ENCODE peak calls at places on chromosome 17, in five cellular contexts. V, P, L, O and E are unnamed samples.

GRCh38 chr17:55612691-55613141 is 101.5 kb upstream of the SMIM36 start:
- DNase-seq in V (no peak), P (no peak), L (no peak), O (no peak), E (no peak)

GRCh38 chr17:3804503-3804931 is 3.5 kb upstream of the ITGAE start:
- DNase-seq in V (no peak), P (peak), L (no peak), O (no peak), E (no peak)

GRCh38 chr17:1365445-1366039 is 34.5 kb downstream of the YWHAE start:
- DNase-seq in V (peak), P (peak), L (peak), O (peak), E (peak)

GRCh38 chr17:67633751-67634191 is 84.0 kb upstream of the NOL11 start:
- DNase-seq in V (no peak), P (no peak), L (no peak), O (no peak), E (no peak)

GRCh38 chr17:27339836-27340550 is 46.1 kb downstream of the WSB1 start:
- DNase-seq in V (no peak), P (peak), L (no peak), O (no peak), E (no peak)

GRCh38 chr17:15662726-15663125 is 21.4 kb downstream of the TRIM16 start:
- DNase-seq in V (no peak), P (no peak), L (no peak), O (no peak), E (no peak)

GRCh38 chr17:63249256-63250006 is 196.7 kb downstream of the CYB561 start:
- DNase-seq in V (no peak), P (no peak), L (no peak), O (no peak), E (no peak)

GRCh38 chr17:77475012-77475976 is 334.5 kb downstream of the SEC14L1 start:
- DNase-seq in V (peak), P (peak), L (no peak), O (peak), E (no peak)

GRCh38 chr17:1958134-1958881 is 66.8 kb downstream of the RTN4RL1 start:
- DNase-seq in V (no peak), P (no peak), L (no peak), O (no peak), E (no peak)

GRCh38 chr17:5555254-5555653 is 29.1 kb downstream of the NLRP1 start:
- DNase-seq in V (no peak), P (no peak), L (no peak), O (no peak), E (no peak)

GRCh38 chr17:42184717-42185496 is at the start of gene HCRT:
- DNase-seq in V (no peak), P (no peak), L (no peak), O (no peak), E (no peak)

GRCh38 chr17:34981538-34982241 is 1.4 kb downstream of the LIG3 start:
- DNase-seq in V (no peak), P (no peak), L (no peak), O (no peak), E (no peak)

GRCh38 chr17:17905036-17905320 is 67.2 kb downstream of the TOM1L2 start:
- DNase-seq in V (no peak), P (no peak), L (no peak), O (no peak), E (no peak)

GRCh38 chr17:49976163-49976827 is 7.3 kb downstream of the DLX4 start:
- DNase-seq in V (no peak), P (no peak), L (no peak), O (no peak), E (no peak)

GRCh38 chr17:76880268-76880667 is 12.1 kb downstream of the MGAT5B start:
- DNase-seq in V (no peak), P (no peak), L (no peak), O (no peak), E (no peak)

GRCh38 chr17:62706598-62707424 is 79.3 kb downstream of the MRC2 start:
- DNase-seq in V (no peak), P (no peak), L (no peak), O (no peak), E (no peak)

GRCh38 chr17:5439446-5439764 is 450 bp upstream of the C1QBP start:
- DNase-seq in V (no peak), P (no peak), L (no peak), O (no peak), E (no peak)

GRCh38 chr17:32772453-32773025 is 104.4 kb downstream of the MYO1D start:
- DNase-seq in V (no peak), P (peak), L (no peak), O (no peak), E (no peak)

GRCh38 chr17:28057731-28058246 is 15.3 kb downstream of the NLK start:
- DNase-seq in V (no peak), P (peak), L (no peak), O (no peak), E (no peak)

GRCh38 chr17:50037321-50038107 is 18.4 kb upstream of the ITGA3 start:
- DNase-seq in V (no peak), P (no peak), L (no peak), O (no peak), E (no peak)

GRCh38 chr17:30958187-30958586 is 12.7 kb upstream of the RNF135 start:
- DNase-seq in V (no peak), P (no peak), L (no peak), O (no peak), E (no peak)

GRCh38 chr17:39598047-39598481 is 9.7 kb downstream of the NEUROD2 start:
- DNase-seq in V (no peak), P (no peak), L (no peak), O (no peak), E (no peak)

GRCh38 chr17:83062011-83062817 is 17.2 kb upstream of the METRNL start:
- DNase-seq in V (no peak), P (no peak), L (no peak), O (no peak), E (peak)

GRCh38 chr17:65723356-65723928 is 162.0 kb upstream of the AXIN2 start:
- DNase-seq in V (no peak), P (no peak), L (no peak), O (no peak), E (no peak)

GRCh38 chr17:16122697-16123434 is 92.5 kb downstream of the NCOR1 start:
- DNase-seq in V (no peak), P (no peak), L (no peak), O (no peak), E (no peak)

GRCh38 chr17:64741924-64742670 is 80.0 kb upstream of the SMURF2 start:
- DNase-seq in V (no peak), P (no peak), L (no peak), O (no peak), E (no peak)

GRCh38 chr17:72117748-72118587 is 2.9 kb upstream of the SOX9 start:
- DNase-seq in V (no peak), P (no peak), L (no peak), O (no peak), E (no peak)

GRCh38 chr17:16406742-16407674 is 8.4 kb upstream of the TRPV2 start:
- DNase-seq in V (no peak), P (peak), L (no peak), O (no peak), E (no peak)

GRCh38 chr17:46977348-46977747 is 1.7 kb downstream of the RPRML start:
- DNase-seq in V (no peak), P (peak), L (no peak), O (no peak), E (no peak)

GRCh38 chr17:72332367-72332766 is 211.5 kb downstream of the SOX9 start:
- DNase-seq in V (no peak), P (no peak), L (no peak), O (no peak), E (no peak)

GRCh38 chr17:21376585-21376834 is 353 bp downstream of the KCNJ12 start:
- DNase-seq in V (no peak), P (no peak), L (no peak), O (no peak), E (no peak)

GRCh38 chr17:44747566-44747965 is 11.2 kb upstream of the ADAM11 start:
- DNase-seq in V (no peak), P (no peak), L (no peak), O (no peak), E (no peak)

GRCh38 chr17:31497994-31498826 is 106.7 kb downstream of the RAB11FIP4 start:
- DNase-seq in V (no peak), P (no peak), L (no peak), O (no peak), E (no peak)

GRCh38 chr17:40530988-40531971 is 29.9 kb upstream of the TNS4 start:
- DNase-seq in V (peak), P (peak), L (no peak), O (no peak), E (no peak)

GRCh38 chr17:73459980-73460379 is 148.2 kb upstream of the CDC42EP4 start:
- DNase-seq in V (no peak), P (no peak), L (no peak), O (no peak), E (no peak)

GRCh38 chr17:48610282-48611211 is at the start of gene HOXB7:
- DNase-seq in V (peak), P (peak), L (peak), O (no peak), E (no peak)